ENCODE peak calls at places on chromosomes 13 and 19, in five cellular contexts. X is thoracic aorta, Q is left lung, R is heart right ventricle, H is GM23338. P is an unnamed sample.

GRCh38 chr13:61774903-61775302 is 359.3 kb upstream of the PCDH20 start:
- DNase-seq in X (no peak), Q (no peak), R (no peak), H (no peak), P (no peak)

GRCh38 chr19:50928841-50929240 is 17.6 kb upstream of the KLK4 start:
- DNase-seq in X (no peak), Q (no peak), R (no peak), H (peak; percentile 48), P (no peak)

GRCh38 chr19:42468273-42468796 is 25.6 kb upstream of the CXCL17 start:
- DNase-seq in X (no peak), Q (no peak), R (no peak), H (no peak), P (peak; percentile 31)

GRCh38 chr13:80740076-80740475 is 399.1 kb upstream of the SPRY2 start:
- DNase-seq in X (no peak), Q (no peak), R (no peak), H (no peak), P (no peak)

GRCh38 chr13:91647361-91647970 is 249.0 kb downstream of the GPC5 start:
- DNase-seq in X (no peak), Q (no peak), R (peak; percentile 14), H (peak; percentile 83), P (no peak)

GRCh38 chr19:1064661-1065605 is 2.0 kb upstream of the ARHGAP45 start:
- DNase-seq in X (no peak), Q (peak; percentile 77), R (no peak), H (peak; percentile 90), P (no peak)

GRCh38 chr13:18953139-18953930 is 228.3 kb downstream of the TUBA3C start:
- DNase-seq in X (no peak), Q (no peak), R (no peak), H (no peak), P (no peak)

GRCh38 chr13:102846261-102847015 is 606 bp downstream of the ERCC5 start:
- DNase-seq in X (no peak), Q (peak; percentile 40), R (peak; percentile 15), H (peak; percentile 36), P (no peak)

DNA sequence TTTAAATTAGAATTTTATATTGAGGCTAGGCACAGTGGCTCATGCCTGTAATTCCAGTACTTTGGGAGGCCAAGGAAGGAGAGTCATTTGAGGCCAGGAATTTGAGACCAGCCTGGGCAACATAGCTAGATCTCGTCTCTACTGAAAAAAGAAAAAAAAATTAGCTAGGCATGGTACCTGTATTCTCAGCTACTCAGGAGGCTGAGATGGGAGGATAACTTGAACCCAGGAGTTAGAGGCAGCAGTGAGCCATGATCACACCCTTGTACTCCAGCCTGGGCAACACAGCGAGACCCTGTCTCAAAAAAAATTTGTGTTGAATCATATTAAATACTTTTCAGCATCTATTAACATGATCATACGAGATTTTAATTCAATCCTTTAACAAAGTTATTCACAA is 4.9 kb downstream of the PMIS2 start:
- DNase-seq in X (no peak), Q (no peak), R (no peak), H (no peak), P (no peak)
- H3K27ac ChIP-seq in X (no peak overlapping the region), Q (no peak overlapping the region), R (no peak overlapping the region), H (no peak overlapping the region), P (no peak overlapping the region)

DNA sequence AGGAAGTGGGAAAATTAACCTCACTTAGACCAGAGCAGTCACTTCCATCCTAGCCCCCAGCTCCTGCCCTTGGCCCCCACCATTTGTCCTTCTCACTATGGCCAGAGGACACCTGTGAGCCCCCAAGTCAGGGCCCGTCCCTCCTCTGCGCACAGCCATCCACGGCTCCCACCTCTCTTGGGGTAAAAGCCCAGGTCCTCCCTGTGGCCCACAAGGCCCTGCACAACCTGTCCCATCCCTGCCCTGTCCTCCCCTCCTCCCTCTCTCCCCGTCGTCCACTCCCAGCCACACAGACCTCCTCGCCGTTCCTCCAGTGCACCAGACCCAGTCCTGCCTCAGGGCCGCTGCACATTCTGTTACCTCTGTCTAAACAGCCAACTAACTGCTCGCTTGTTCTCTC is 53.9 kb downstream of the SMIM24 start:
- DNase-seq in X (no peak), Q (no peak), R (no peak), H (no peak), P (no peak)
- H3K27ac ChIP-seq in X (no peak overlapping the region), Q (no peak overlapping the region), R (peak overlapping the region; percentile 80), H (no peak overlapping the region), P (no peak overlapping the region)

DNA sequence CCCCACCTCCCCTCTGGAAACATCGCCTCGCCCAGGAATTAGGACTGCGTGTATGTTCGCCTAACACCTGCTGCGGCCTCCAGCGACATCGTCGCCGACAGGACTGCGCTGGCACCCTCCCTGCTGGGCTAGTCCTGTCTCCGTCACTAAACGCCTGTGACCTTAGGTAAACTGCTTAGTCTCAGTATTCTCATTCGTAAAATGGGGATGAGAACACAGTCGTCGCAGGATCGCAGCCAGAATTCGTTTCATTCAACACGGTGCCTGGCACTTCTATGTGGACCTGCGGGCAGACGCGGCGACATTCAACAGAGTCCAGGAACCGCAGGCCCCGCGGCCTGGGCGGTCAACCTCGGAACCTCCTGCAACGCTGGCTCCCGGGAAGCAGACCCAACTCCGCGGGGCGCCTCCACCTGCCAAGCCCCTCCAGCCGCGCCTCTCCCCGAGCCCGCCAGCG is 485 bp downstream of the CRYL1 start:
- DNase-seq in X (no peak), Q (peak; percentile 43), R (no peak), H (peak; percentile 66), P (no peak)
- H3K27ac ChIP-seq in X (peak overlapping the region; percentile 73), Q (peak overlapping the region; percentile 87), R (peak overlapping the region; percentile 90), H (no peak overlapping the region), P (peak overlapping the region; percentile 84)

GRCh38 chr19:4506449-4507149 is 11.7 kb downstream of the PLIN4 start:
- DNase-seq in X (no peak), Q (no peak), R (no peak), H (no peak), P (no peak)
- H3K27ac ChIP-seq in X (no peak overlapping the region), Q (no peak overlapping the region), R (no peak overlapping the region), H (no peak overlapping the region), P (no peak overlapping the region)